ENCODE peak calls at places on chromosomes 11 and 22, in four cellular contexts. X, E, Z and V are unnamed samples.

GRCh38 chr11:118343981-118344521 is at the start of gene CD3G:
- DNase-seq in Z (no peak), X (no peak), E (no peak), V (no peak)

GRCh38 chr22:19875531-19876313 is 21.0 kb upstream of the GNB1L start:
- DNase-seq in Z (peak), X (no peak), E (no peak), V (no peak)

GRCh38 chr11:73317373-73317772 is 9.3 kb downstream of the ARHGEF17 start:
- DNase-seq in Z (no peak), E (no peak), X (no peak), V (no peak)

GRCh38 chr11:72038491-72038890 is 39.8 kb downstream of the IL18BP start:
- DNase-seq in Z (no peak), X (no peak), E (peak), V (peak)

GRCh38 chr22:39264344-39265116 is 19.7 kb upstream of the PDGFB start:
- DNase-seq in E (no peak), X (no peak), Z (no peak), V (no peak)

GRCh38 chr11:100929377-100929776 is 200.2 kb downstream of the PGR start:
- DNase-seq in X (no peak), E (no peak), Z (no peak), V (no peak)

GRCh38 chr11:132347156-132348090 is 977.0 kb downstream of the NTM start:
- DNase-seq in Z (no peak), X (no peak), E (no peak), V (no peak)

GRCh38 chr11:115489466-115489865 is 14.7 kb downstream of the CADM1 start:
- DNase-seq in X (peak), E (no peak), Z (no peak), V (no peak)

GRCh38 chr11:69209038-69209350 is 53.3 kb downstream of the SMIM38 start:
- DNase-seq in Z (no peak), E (no peak), X (no peak), V (no peak)

GRCh38 chr22:37148031-37148651 is 1.6 kb downstream of the IL2RB start:
- DNase-seq in Z (no peak), E (no peak), X (no peak), V (no peak)

GRCh38 chr11:70650075-70650909 is 252.0 kb downstream of the CTTN start:
- DNase-seq in X (peak), Z (peak), E (peak), V (peak)

GRCh38 chr22:20729194-20729593 is 44.7 kb upstream of the SERPIND1 start:
- DNase-seq in Z (no peak), E (no peak), X (no peak), V (no peak)

GRCh38 chr22:29840498-29840897 is 2.4 kb upstream of the ASCC2 start:
- DNase-seq in Z (no peak), E (no peak), X (no peak), V (no peak)
- TF ChIP-seq JUND in Z (no peak), E (peak), X (no peak), V (no peak)

GRCh38 chr11:88246680-88247079 is 71.4 kb upstream of the RAB38 start:
- DNase-seq in X (no peak), Z (no peak), E (no peak), V (no peak)
- TF ChIP-seq JUND in X (no peak), Z (no peak), E (no peak), V (no peak)

GRCh38 chr11:65438257-65439151 is 15.9 kb downstream of the NEAT1 start:
- DNase-seq in E (no peak), Z (no peak), X (no peak), V (no peak)

GRCh38 chr11:65439331-65440181 is 17.0 kb downstream of the NEAT1 start:
- DNase-seq in X (no peak), Z (no peak), E (peak), V (no peak)

GRCh38 chr11:65436412-65437032 is 13.9 kb downstream of the NEAT1 start:
- DNase-seq in X (no peak), Z (no peak), E (no peak), V (peak)

GRCh38 chr11:65435981-65436411 is 13.4 kb downstream of the NEAT1 start:
- DNase-seq in Z (peak), E (no peak), X (no peak), V (peak)

DNA sequence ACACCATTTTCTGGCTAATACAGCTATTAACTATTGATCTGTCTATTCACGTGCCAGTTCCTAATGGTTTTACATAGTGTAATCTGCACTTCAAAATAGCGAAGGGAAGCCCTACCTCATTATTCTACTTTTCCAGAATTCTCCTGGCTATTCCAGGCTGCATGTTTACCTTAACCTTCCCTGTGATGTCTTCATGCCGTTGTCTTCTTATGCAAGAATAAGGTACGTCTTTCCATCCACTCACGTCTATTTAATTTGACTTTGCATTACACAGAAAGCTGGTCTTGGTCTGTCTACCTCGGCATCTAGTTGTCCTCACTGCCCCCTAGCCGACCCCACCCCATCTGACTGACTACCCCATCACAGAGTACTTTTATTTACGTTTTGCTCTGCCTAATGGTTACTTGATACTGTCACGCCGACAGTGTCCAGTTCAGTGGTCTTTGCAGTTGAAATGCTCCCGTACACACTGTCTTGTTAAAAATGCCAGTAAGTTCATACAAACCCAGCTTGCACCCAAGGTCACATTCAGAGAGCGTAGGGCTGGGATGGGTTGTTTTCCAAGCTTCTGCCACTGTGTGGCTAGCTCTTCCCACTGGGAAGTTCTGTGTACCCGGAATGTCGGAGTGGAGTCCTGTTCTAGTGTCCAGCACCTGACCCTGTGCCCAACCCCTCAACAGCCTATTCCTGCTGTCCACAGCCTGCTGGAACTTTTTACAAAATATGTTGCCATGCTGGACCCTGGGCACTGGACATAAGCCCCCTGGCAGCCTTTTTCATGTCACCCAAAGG is 15.0 kb downstream of the NEAT1 start:
- DNase-seq in E (no peak), Z (peak), X (no peak), V (no peak)
- TF ChIP-seq JUND in E (no peak), Z (no peak), X (no peak), V (no peak)

GRCh38 chr11:12611352-12611751 is 62.9 kb upstream of the TEAD1 start:
- DNase-seq in Z (no peak), E (no peak), X (no peak), V (no peak)
- TF ChIP-seq JUND in Z (no peak), E (no peak), X (no peak), V (no peak)

GRCh38 chr11:77322506-77322905 is 21.0 kb upstream of the GDPD4 start:
- DNase-seq in Z (no peak), X (no peak), E (no peak), V (no peak)

GRCh38 chr11:77325159-77325558 is 23.7 kb upstream of the GDPD4 start:
- DNase-seq in Z (no peak), X (no peak), E (no peak), V (no peak)

GRCh38 chr11:77320351-77320750 is 18.9 kb upstream of the GDPD4 start:
- DNase-seq in Z (no peak), E (no peak), X (no peak), V (no peak)

GRCh38 chr11:77322926-77323590 is 21.6 kb upstream of the GDPD4 start:
- DNase-seq in X (no peak), E (no peak), Z (no peak), V (no peak)

DNA sequence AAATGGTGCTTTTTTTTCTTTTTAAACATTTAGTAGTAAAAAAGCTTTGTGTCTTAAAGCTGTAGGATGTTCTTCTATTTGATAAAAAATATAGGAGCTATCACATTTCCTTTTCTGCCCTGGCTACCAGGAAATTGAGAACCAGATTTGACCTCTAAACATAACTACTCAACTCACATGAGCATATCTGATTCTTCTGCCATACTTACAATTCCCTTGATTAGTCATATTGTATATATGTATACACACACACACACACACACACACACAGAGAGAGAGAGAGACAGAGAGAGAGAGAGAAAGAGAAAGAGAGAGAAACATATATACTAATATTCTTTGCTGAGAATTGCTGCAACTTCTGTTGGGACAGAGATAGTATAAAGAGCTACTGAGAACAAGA is 23.0 kb upstream of the GDPD4 start:
- DNase-seq in Z (no peak), X (no peak), E (no peak), V (no peak)
- TF ChIP-seq JUND in Z (no peak), X (no peak), E (no peak), V (no peak)